ENCODE peak calls at places on chromosomes 3 and 15, in eight cellular contexts. One of them, this sample, is unnamed.

GRCh38 chr15:25062551-25063430 is 108.0 kb downstream of the SNRPN start:
- DNase-seq in mesenchymal stem cell: no peak
- DNase-seq in IMR-90: no peak
- DNase-seq in neural progenitor cell: no peak
- DNase-seq in Panc1: no peak
- DNase-seq in mesendoderm: no peak
- DNase-seq in right atrium auricular region: no peak
- DNase-seq in endodermal cell: peak; percentile 28
- DNase-seq in this sample: no peak

GRCh38 chr3:144244662-144245061 is 273.0 kb downstream of the DIPK2A start:
- DNase-seq in neural progenitor cell: peak; percentile 4
- DNase-seq in right atrium auricular region: no peak
- DNase-seq in IMR-90: no peak
- DNase-seq in mesenchymal stem cell: no peak
- DNase-seq in Panc1: no peak
- DNase-seq in endodermal cell: peak; percentile 54
- DNase-seq in mesendoderm: no peak
- DNase-seq in this sample: no peak

GRCh38 chr3:172129868-172130751 is 90.7 kb downstream of the FNDC3B start:
- DNase-seq in IMR-90: peak; percentile 99
- DNase-seq in mesenchymal stem cell: peak; percentile 98
- DNase-seq in neural progenitor cell: no peak
- DNase-seq in right atrium auricular region: peak; percentile 99
- DNase-seq in Panc1: peak; percentile 99
- DNase-seq in endodermal cell: no peak
- DNase-seq in mesendoderm: peak; percentile 94
- DNase-seq in this sample: peak; percentile 91

GRCh38 chr3:155110996-155111901 is 31.1 kb downstream of the MME start:
- DNase-seq in neural progenitor cell: no peak
- DNase-seq in IMR-90: no peak
- DNase-seq in mesendoderm: no peak
- DNase-seq in Panc1: no peak
- DNase-seq in endodermal cell: no peak
- DNase-seq in mesenchymal stem cell: no peak
- DNase-seq in right atrium auricular region: no peak
- DNase-seq in this sample: no peak

GRCh38 chr3:151328298-151329036 is 882 bp downstream of the P2RY13 start:
- DNase-seq in mesenchymal stem cell: no peak
- DNase-seq in neural progenitor cell: no peak
- DNase-seq in IMR-90: no peak
- DNase-seq in endodermal cell: no peak
- DNase-seq in Panc1: no peak
- DNase-seq in mesendoderm: no peak
- DNase-seq in right atrium auricular region: no peak
- DNase-seq in this sample: no peak

GRCh38 chr3:194756460-194757355 is 71.0 kb downstream of the FAM43A start:
- DNase-seq in right atrium auricular region: no peak
- DNase-seq in endodermal cell: no peak
- DNase-seq in mesendoderm: no peak
- DNase-seq in mesenchymal stem cell: no peak
- DNase-seq in Panc1: no peak
- DNase-seq in neural progenitor cell: no peak
- DNase-seq in IMR-90: no peak
- DNase-seq in this sample: peak; percentile 32

GRCh38 chr3:8777201-8777977 is 8.0 kb upstream of the OXTR start:
- DNase-seq in IMR-90: peak; percentile 51
- DNase-seq in endodermal cell: no peak
- DNase-seq in Panc1: no peak
- DNase-seq in mesendoderm: no peak
- DNase-seq in right atrium auricular region: no peak
- DNase-seq in neural progenitor cell: no peak
- DNase-seq in mesenchymal stem cell: no peak
- DNase-seq in this sample: no peak

GRCh38 chr3:171323934-171324535 is 136.2 kb downstream of the TNIK start:
- DNase-seq in mesendoderm: no peak
- DNase-seq in IMR-90: peak; percentile 43
- DNase-seq in mesenchymal stem cell: peak; percentile 32
- DNase-seq in Panc1: no peak
- DNase-seq in right atrium auricular region: no peak
- DNase-seq in neural progenitor cell: no peak
- DNase-seq in endodermal cell: no peak
- DNase-seq in this sample: no peak

GRCh38 chr3:138439646-138440045 is 5.2 kb downstream of the ESYT3 start:
- DNase-seq in Panc1: no peak
- DNase-seq in mesendoderm: peak; percentile 30
- DNase-seq in mesenchymal stem cell: no peak
- DNase-seq in endodermal cell: peak; percentile 30
- DNase-seq in IMR-90: no peak
- DNase-seq in neural progenitor cell: no peak
- DNase-seq in right atrium auricular region: no peak
- DNase-seq in this sample: no peak

GRCh38 chr3:174202561-174202960 is 656.6 kb upstream of the NAALADL2 start:
- DNase-seq in mesenchymal stem cell: no peak
- DNase-seq in right atrium auricular region: no peak
- DNase-seq in mesendoderm: no peak
- DNase-seq in endodermal cell: no peak
- DNase-seq in neural progenitor cell: no peak
- DNase-seq in IMR-90: peak; percentile 57
- DNase-seq in Panc1: no peak
- DNase-seq in this sample: no peak

GRCh38 chr3:188349276-188349962 is 195.5 kb downstream of the LPP start:
- DNase-seq in IMR-90: no peak
- DNase-seq in endodermal cell: peak; percentile 72
- DNase-seq in mesenchymal stem cell: peak; percentile 33
- DNase-seq in Panc1: no peak
- DNase-seq in neural progenitor cell: peak; percentile 28
- DNase-seq in mesendoderm: peak; percentile 52
- DNase-seq in right atrium auricular region: no peak
- DNase-seq in this sample: peak; percentile 29

GRCh38 chr15:89417206-89417725 is 79.1 kb downstream of the RHCG start:
- DNase-seq in mesenchymal stem cell: no peak
- DNase-seq in right atrium auricular region: no peak
- DNase-seq in IMR-90: no peak
- DNase-seq in Panc1: no peak
- DNase-seq in mesendoderm: no peak
- DNase-seq in endodermal cell: no peak
- DNase-seq in neural progenitor cell: no peak
- DNase-seq in this sample: no peak

GRCh38 chr3:19576343-19576742 is 357.7 kb downstream of the EFHB start:
- DNase-seq in mesenchymal stem cell: no peak
- DNase-seq in IMR-90: no peak
- DNase-seq in Panc1: no peak
- DNase-seq in neural progenitor cell: no peak
- DNase-seq in right atrium auricular region: no peak
- DNase-seq in endodermal cell: no peak
- DNase-seq in mesendoderm: no peak
- DNase-seq in this sample: no peak

GRCh38 chr15:69126054-69126469 is 34.4 kb upstream of the GLCE start:
- DNase-seq in mesendoderm: no peak
- DNase-seq in right atrium auricular region: no peak
- DNase-seq in mesenchymal stem cell: peak; percentile 60
- DNase-seq in endodermal cell: no peak
- DNase-seq in neural progenitor cell: no peak
- DNase-seq in IMR-90: peak; percentile 76
- DNase-seq in Panc1: no peak
- DNase-seq in this sample: no peak

GRCh38 chr15:33865416-33865815 is 102.9 kb upstream of the CHRM5 start:
- DNase-seq in neural progenitor cell: no peak
- DNase-seq in Panc1: no peak
- DNase-seq in mesenchymal stem cell: peak; percentile 55
- DNase-seq in IMR-90: peak; percentile 78
- DNase-seq in right atrium auricular region: no peak
- DNase-seq in mesendoderm: no peak
- DNase-seq in endodermal cell: no peak
- DNase-seq in this sample: no peak

GRCh38 chr3:99526927-99527326 is 111.5 kb upstream of the COL8A1 start:
- DNase-seq in mesendoderm: peak; percentile 18
- DNase-seq in IMR-90: peak; percentile 41
- DNase-seq in neural progenitor cell: peak; percentile 11
- DNase-seq in endodermal cell: no peak
- DNase-seq in right atrium auricular region: no peak
- DNase-seq in Panc1: no peak
- DNase-seq in mesenchymal stem cell: no peak
- DNase-seq in this sample: no peak

GRCh38 chr15:99291643-99292042 is 40.4 kb downstream of the LRRC28 start:
- DNase-seq in mesendoderm: no peak
- DNase-seq in IMR-90: no peak
- DNase-seq in endodermal cell: no peak
- DNase-seq in mesenchymal stem cell: no peak
- DNase-seq in Panc1: no peak
- DNase-seq in neural progenitor cell: no peak
- DNase-seq in right atrium auricular region: no peak
- DNase-seq in this sample: no peak

GRCh38 chr15:55721554-55722185 is 21.3 kb downstream of the PRTG start:
- DNase-seq in right atrium auricular region: no peak
- DNase-seq in neural progenitor cell: no peak
- DNase-seq in Panc1: no peak
- DNase-seq in mesendoderm: no peak
- DNase-seq in IMR-90: no peak
- DNase-seq in mesenchymal stem cell: no peak
- DNase-seq in endodermal cell: no peak
- DNase-seq in this sample: no peak
- H3K27ac ChIP-seq in right atrium auricular region: no peak overlapping the region
- H3K27ac ChIP-seq in neural progenitor cell: peak overlapping the region; percentile 21
- H3K27ac ChIP-seq in Panc1: no peak overlapping the region
- H3K27ac ChIP-seq in mesendoderm: no peak overlapping the region
- H3K27ac ChIP-seq in IMR-90: no peak overlapping the region
- H3K27ac ChIP-seq in mesenchymal stem cell: no peak overlapping the region
- H3K27ac ChIP-seq in endodermal cell: no peak overlapping the region
- H3K27ac ChIP-seq in this sample: no peak overlapping the region

DNA sequence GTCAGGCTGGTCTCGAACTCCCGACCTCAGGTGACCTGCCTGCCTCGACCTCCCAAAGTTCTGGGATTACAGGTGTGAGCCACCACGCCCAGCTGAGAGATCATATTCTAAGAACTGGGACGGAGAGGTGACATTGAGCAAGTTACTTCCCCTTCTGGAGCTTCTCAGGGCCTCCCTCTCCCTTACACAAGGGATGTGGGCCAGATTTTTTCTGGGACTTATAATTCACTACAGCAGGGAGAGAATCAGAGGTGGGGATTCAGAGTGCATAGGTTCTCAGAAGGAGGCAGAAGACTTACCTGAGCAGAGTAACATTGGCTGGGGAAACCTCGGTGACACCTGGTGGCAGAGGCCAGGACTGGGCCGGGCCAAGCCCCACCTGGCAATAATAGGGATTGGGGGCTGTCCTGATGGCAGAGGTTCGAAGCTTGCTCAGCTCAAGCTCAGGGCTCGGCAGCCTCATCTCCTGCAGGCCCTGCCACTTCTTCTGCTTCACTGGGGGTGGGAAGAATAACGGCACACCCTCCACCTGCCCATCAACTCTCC is 6.8 kb downstream of the LTK start:
- DNase-seq in right atrium auricular region: no peak
- DNase-seq in mesendoderm: peak; percentile 37
- DNase-seq in neural progenitor cell: no peak
- DNase-seq in Panc1: no peak
- DNase-seq in mesenchymal stem cell: no peak
- DNase-seq in IMR-90: no peak
- DNase-seq in endodermal cell: peak; percentile 86
- DNase-seq in this sample: no peak
- H3K27me3 ChIP-seq in right atrium auricular region: peaks cover 7% of the 10 kb centered on the region
- H3K27me3 ChIP-seq in mesendoderm: peaks cover 35% of the 10 kb centered on the region
- H3K27me3 ChIP-seq in neural progenitor cell: peaks cover 100% of the 10 kb centered on the region
- H3K27me3 ChIP-seq in Panc1: no peaks in the 10 kb centered on the region
- H3K27me3 ChIP-seq in mesenchymal stem cell: peaks cover 64% of the 10 kb centered on the region
- H3K27me3 ChIP-seq in IMR-90: peaks cover 29% of the 10 kb centered on the region
- H3K27me3 ChIP-seq in endodermal cell: peaks cover 96% of the 10 kb centered on the region
- H3K27me3 ChIP-seq in this sample: peaks cover 48% of the 10 kb centered on the region

DNA sequence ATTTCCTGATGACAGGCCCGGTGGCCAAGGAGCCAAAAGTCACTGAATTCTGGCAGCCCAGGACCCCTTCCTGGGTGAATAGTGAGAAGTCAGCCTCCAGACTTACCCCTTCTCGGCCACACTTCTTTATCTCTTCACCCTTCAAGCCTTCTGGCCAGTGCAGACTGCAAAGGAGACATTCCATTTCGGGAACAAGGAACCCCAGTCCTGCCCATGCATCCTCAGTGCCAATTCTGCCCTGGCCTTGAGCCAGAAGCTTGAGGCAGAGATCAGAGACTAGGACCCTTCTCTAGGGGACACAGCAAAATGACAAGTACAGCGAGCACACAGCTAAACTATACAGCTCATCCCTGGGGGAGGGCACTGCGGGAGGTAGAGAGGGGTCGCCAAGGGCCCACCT is 28.8 kb downstream of the GRAMD2A start:
- DNase-seq in neural progenitor cell: no peak
- DNase-seq in IMR-90: no peak
- DNase-seq in Panc1: no peak
- DNase-seq in mesenchymal stem cell: no peak
- DNase-seq in right atrium auricular region: no peak
- DNase-seq in mesendoderm: no peak
- DNase-seq in endodermal cell: no peak
- DNase-seq in this sample: no peak
- H3K4me3 ChIP-seq in neural progenitor cell: no peak overlapping the region
- H3K4me3 ChIP-seq in IMR-90: no peak overlapping the region
- H3K4me3 ChIP-seq in Panc1: no peak overlapping the region
- H3K4me3 ChIP-seq in mesenchymal stem cell: no peak overlapping the region
- H3K4me3 ChIP-seq in right atrium auricular region: no peak overlapping the region
- H3K4me3 ChIP-seq in mesendoderm: no peak overlapping the region
- H3K4me3 ChIP-seq in endodermal cell: no peak overlapping the region
- H3K4me3 ChIP-seq in this sample: no peak overlapping the region

GRCh38 chr3:114745322-114746240 is 401.5 kb downstream of the ZBTB20 start:
- DNase-seq in Panc1: no peak
- DNase-seq in endodermal cell: no peak
- DNase-seq in neural progenitor cell: peak; percentile 4
- DNase-seq in IMR-90: peak; percentile 66
- DNase-seq in mesenchymal stem cell: peak; percentile 46
- DNase-seq in right atrium auricular region: no peak
- DNase-seq in mesendoderm: no peak
- DNase-seq in this sample: no peak

GRCh38 chr3:114741066-114741465 is 406.0 kb downstream of the ZBTB20 start:
- DNase-seq in mesendoderm: no peak
- DNase-seq in mesenchymal stem cell: no peak
- DNase-seq in endodermal cell: no peak
- DNase-seq in IMR-90: peak; percentile 26
- DNase-seq in Panc1: no peak
- DNase-seq in neural progenitor cell: no peak
- DNase-seq in right atrium auricular region: no peak
- DNase-seq in this sample: no peak

GRCh38 chr3:114739627-114740026 is 407.5 kb downstream of the ZBTB20 start:
- DNase-seq in endodermal cell: no peak
- DNase-seq in neural progenitor cell: no peak
- DNase-seq in Panc1: no peak
- DNase-seq in IMR-90: no peak
- DNase-seq in mesendoderm: peak; percentile 7
- DNase-seq in mesenchymal stem cell: no peak
- DNase-seq in right atrium auricular region: no peak
- DNase-seq in this sample: no peak

GRCh38 chr3:114746502-114746901 is 400.6 kb downstream of the ZBTB20 start:
- DNase-seq in mesenchymal stem cell: no peak
- DNase-seq in Panc1: no peak
- DNase-seq in mesendoderm: no peak
- DNase-seq in endodermal cell: no peak
- DNase-seq in IMR-90: no peak
- DNase-seq in right atrium auricular region: no peak
- DNase-seq in neural progenitor cell: no peak
- DNase-seq in this sample: no peak

DNA sequence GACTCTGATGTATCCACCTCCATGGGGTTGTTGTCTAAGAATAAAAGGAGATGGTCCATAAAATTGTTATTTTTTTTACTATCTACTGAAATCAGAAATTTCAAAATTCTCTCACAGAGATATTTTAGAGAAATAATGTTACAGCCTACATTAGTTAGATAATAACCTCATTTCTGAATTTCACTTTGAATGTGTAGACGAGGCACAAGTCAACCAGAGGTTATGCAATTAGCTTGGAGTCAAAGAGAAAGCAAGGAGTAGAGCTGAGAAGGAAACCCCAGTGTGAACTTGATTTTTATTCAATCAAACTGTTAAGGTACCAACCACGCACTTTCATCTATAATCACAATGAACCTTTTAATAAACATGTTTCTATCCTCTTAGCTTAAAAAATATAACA is 403.3 kb downstream of the ZBTB20 start:
- DNase-seq in neural progenitor cell: no peak
- DNase-seq in right atrium auricular region: no peak
- DNase-seq in Panc1: no peak
- DNase-seq in mesendoderm: no peak
- DNase-seq in IMR-90: no peak
- DNase-seq in mesenchymal stem cell: no peak
- DNase-seq in endodermal cell: no peak
- DNase-seq in this sample: no peak
- H3K27ac ChIP-seq in neural progenitor cell: no peak overlapping the region
- H3K27ac ChIP-seq in right atrium auricular region: no peak overlapping the region
- H3K27ac ChIP-seq in Panc1: no peak overlapping the region
- H3K27ac ChIP-seq in mesendoderm: no peak overlapping the region
- H3K27ac ChIP-seq in IMR-90: no peak overlapping the region
- H3K27ac ChIP-seq in mesenchymal stem cell: no peak overlapping the region
- H3K27ac ChIP-seq in endodermal cell: no peak overlapping the region
- H3K27ac ChIP-seq in this sample: no peak overlapping the region